ENCODE peak calls at places on chromosomes 1 and 21, in four cellular contexts. Q is GM23248, D is PC-3, O is thoracic aorta. M is an unnamed sample.

GRCh38 chr1:240404286-240404685 is 207.7 kb downstream of the GREM2 start:
- DNase-seq in Q (peak), D (no peak), O (no peak), M (no peak)

GRCh38 chr1:160032165-160032827 is 506 bp upstream of the PIGM start:
- DNase-seq in Q (peak), D (peak), O (no peak), M (peak)

GRCh38 chr1:215003686-215004085 is 78.9 kb upstream of the KCNK2 start:
- DNase-seq in Q (no peak), D (no peak), O (no peak), M (no peak)

GRCh38 chr1:209983953-209984352 is 45.9 kb downstream of the SYT14 start:
- DNase-seq in Q (no peak), D (no peak), O (no peak), M (no peak)

GRCh38 chr1:147080013-147080661 is 92.1 kb downstream of the PRKAB2 start:
- DNase-seq in Q (peak), D (no peak), O (no peak), M (peak)

GRCh38 chr1:185112343-185112742 is 44.4 kb downstream of the TRMT1L start:
- DNase-seq in Q (no peak), D (peak), O (no peak), M (no peak)

GRCh38 chr1:53321366-53321765 is 6.5 kb downstream of the LRP8 start:
- DNase-seq in Q (no peak), D (no peak), O (no peak), M (no peak)

GRCh38 chr21:46183910-46184624 is at the start of gene SPATC1L:
- DNase-seq in Q (peak), D (peak), O (no peak), M (peak)

GRCh38 chr1:116026626-116027025 is 50.3 kb downstream of the SLC22A15 start:
- DNase-seq in Q (no peak), D (no peak), O (no peak), M (no peak)

GRCh38 chr21:14762734-14763694 is 216.9 kb upstream of the SAMSN1 start:
- DNase-seq in Q (no peak), D (no peak), O (no peak), M (no peak)

GRCh38 chr1:94039514-94039870 is 81.5 kb downstream of the ABCA4 start:
- DNase-seq in Q (peak), D (peak), O (no peak), M (peak)

GRCh38 chr1:95018602-95019369 is 54.0 kb downstream of the ALG14 start:
- DNase-seq in Q (peak), D (peak), O (no peak), M (peak)

GRCh38 chr21:8991088-8991907 is 1530.1 kb upstream of the TPTE start:
- DNase-seq in Q (no peak), D (peak), O (no peak), M (no peak)

GRCh38 chr1:110065841-110066240 is 4.6 kb downstream of the ALX3 start:
- DNase-seq in Q (peak), D (no peak), O (no peak), M (no peak)

GRCh38 chr1:212635141-212635601 is 26.6 kb downstream of the ATF3 start:
- DNase-seq in Q (no peak), D (no peak), O (no peak), M (no peak)

GRCh38 chr21:17463441-17463840 is 49.4 kb upstream of the CXADR start:
- DNase-seq in Q (peak), D (no peak), O (no peak), M (peak)

GRCh38 chr1:165836664-165837482 is 9.5 kb downstream of the UCK2 start:
- DNase-seq in Q (no peak), D (no peak), O (no peak), M (no peak)

GRCh38 chr1:99619583-99619982 is 26.3 kb upstream of the PALMD start:
- DNase-seq in Q (no peak), D (no peak), O (no peak), M (peak)

GRCh38 chr1:39576016-39576657 is 453 bp downstream of the PABPC4 start:
- DNase-seq in Q (peak), D (peak), O (no peak), M (peak)

GRCh38 chr1:94661431-94661830 is 119.9 kb upstream of the F3 start:
- DNase-seq in Q (no peak), D (no peak), O (no peak), M (no peak)

GRCh38 chr1:64495878-64496277 is 25.9 kb downstream of the CACHD1 start:
- DNase-seq in Q (no peak), D (peak), O (no peak), M (no peak)

GRCh38 chr1:18865176-18865575 is 5.7 kb upstream of the TAS1R2 start:
- DNase-seq in Q (no peak), D (no peak), O (no peak), M (no peak)

GRCh38 chr1:235503333-235504121 is 725 bp downstream of the B3GALNT2 start:
- DNase-seq in Q (peak), D (peak), O (peak), M (peak)

GRCh38 chr1:202952818-202953217 is 5.3 kb downstream of the ADIPOR1 start:
- DNase-seq in Q (peak), D (peak), O (no peak), M (peak)

GRCh38 chr1:144551107-144551542 is 41.6 kb upstream of the PPIAL4F start:
- DNase-seq in Q (no peak), D (no peak), O (no peak), M (no peak)

GRCh38 chr1:6582370-6582769 is 2.6 kb downstream of the ZBTB48 start:
- DNase-seq in Q (no peak), D (no peak), O (no peak), M (no peak)

GRCh38 chr1:1434131-1434811 is 1.2 kb upstream of the VWA1 start:
- DNase-seq in Q (no peak), D (no peak), O (no peak), M (no peak)

GRCh38 chr1:53237638-53238037 is 680 bp downstream of the MAGOH start:
- DNase-seq in Q (peak), D (no peak), O (no peak), M (no peak)

GRCh38 chr21:38416791-38417190 is 81.5 kb downstream of the ERG start:
- DNase-seq in Q (no peak), D (no peak), O (no peak), M (no peak)

GRCh38 chr1:205545991-205546390 is 41.5 kb downstream of the CDK18 start:
- DNase-seq in Q (no peak), D (no peak), O (no peak), M (no peak)

GRCh38 chr1:205354259-205354904 is 2.3 kb downstream of the KLHDC8A start:
- DNase-seq in Q (peak), D (peak), O (no peak), M (peak)

GRCh38 chr1:110829955-110830553 is 42.9 kb upstream of the CD53 start:
- DNase-seq in Q (peak), D (peak), O (no peak), M (peak)

M was measured in epithelial cell of esophagus.